ENCODE peak calls at places on chromosomes 1 and 21, in seven cellular contexts. M is tibial nerve, N is cardiac fibroblast, R is astrocyte of the spinal cord, F is foreskin fibroblast, P is GM20000, X is astrocyte of the cerebellum. U is an unnamed sample.

GRCh38 chr1:110209715-110210603 is at the start of gene KCNC4:
- DNase-seq in M (peak), N (peak), R (peak), F (peak), P (peak), X (no peak), U (peak)

GRCh38 chr1:113993072-113993471 is 13.8 kb downstream of the OLFML3 start:
- DNase-seq in M (no peak), N (no peak), R (no peak), F (no peak), P (no peak), X (no peak), U (no peak)

GRCh38 chr1:27538793-27539192 is 48.8 kb upstream of the WASF2 start:
- DNase-seq in M (no peak), N (peak), R (peak), F (peak), P (no peak), X (peak), U (no peak)

GRCh38 chr21:44298301-44298700 is 1.6 kb upstream of the PFKL start:
- DNase-seq in M (no peak), N (no peak), R (no peak), F (no peak), P (no peak), X (no peak), U (no peak)

GRCh38 chr1:25664800-25665199 is 48.2 kb downstream of the MAN1C1 start:
- DNase-seq in M (no peak), N (no peak), R (no peak), F (no peak), P (no peak), X (no peak), U (no peak)

GRCh38 chr1:74652711-74653131 is 20.9 kb downstream of the ERICH3 start:
- DNase-seq in M (no peak), N (peak), R (peak), F (peak), P (peak), X (peak), U (no peak)

GRCh38 chr1:151803164-151803563 is 2.1 kb downstream of the LINGO4 start:
- DNase-seq in M (no peak), N (no peak), R (no peak), F (no peak), P (no peak), X (no peak), U (no peak)

GRCh38 chr1:228490120-228491078 is 3.2 kb downstream of the RNF187 start:
- DNase-seq in M (no peak), N (no peak), R (peak), F (peak), P (no peak), X (no peak), U (no peak)

GRCh38 chr1:2934173-2934540 is 87.1 kb upstream of the ACTRT2 start:
- DNase-seq in M (no peak), N (no peak), R (no peak), F (no peak), P (no peak), X (no peak), U (no peak)

GRCh38 chr1:11523746-11524464 is 45.0 kb downstream of the DISP3 start:
- DNase-seq in M (no peak), N (no peak), R (no peak), F (no peak), P (no peak), X (no peak), U (no peak)

GRCh38 chr21:15732290-15732995 is 2.7 kb downstream of the USP25 start:
- DNase-seq in M (no peak), N (peak), R (peak), F (peak), P (peak), X (no peak), U (no peak)

GRCh38 chr21:46605759-46606426 is 1.0 kb upstream of the S100B start:
- DNase-seq in M (no peak), N (no peak), R (no peak), F (no peak), P (peak), X (no peak), U (peak)

DNA sequence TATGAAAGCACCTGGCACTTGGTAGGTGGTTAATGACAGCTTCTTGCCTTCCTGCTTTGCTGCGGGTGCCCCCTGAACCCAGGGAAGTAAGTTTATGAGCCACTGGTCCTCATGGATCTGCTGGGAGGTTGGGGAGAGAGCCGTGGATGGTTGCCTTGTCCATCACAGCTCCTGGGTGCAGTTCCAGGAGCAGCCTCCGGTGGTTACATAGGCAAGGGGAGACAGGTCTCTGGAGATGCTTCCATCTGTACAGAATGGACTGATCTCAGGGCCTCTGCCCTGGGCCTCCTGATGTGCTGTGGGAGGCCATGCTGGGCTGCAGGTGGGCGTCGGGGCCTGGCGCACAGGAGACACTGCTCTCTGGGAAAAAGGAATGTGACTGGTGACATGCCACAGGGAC is 31.6 kb upstream of the ARHGEF10L start:
- DNase-seq in M (no peak), N (no peak), R (no peak), F (no peak), P (no peak), X (no peak), U (no peak)
- TF ChIP-seq CTCF in M (no peak), N (peak), R (peak), F (peak), P (no peak), X (no peak), U (no peak)

GRCh38 chr1:116982319-116983004 is 19.1 kb upstream of the CD101 start:
- DNase-seq in M (no peak), N (no peak), R (no peak), F (no peak), P (no peak), X (no peak), U (no peak)
- TF ChIP-seq CTCF in M (no peak), N (no peak), R (no peak), F (no peak), P (no peak), X (no peak), U (no peak)

DNA sequence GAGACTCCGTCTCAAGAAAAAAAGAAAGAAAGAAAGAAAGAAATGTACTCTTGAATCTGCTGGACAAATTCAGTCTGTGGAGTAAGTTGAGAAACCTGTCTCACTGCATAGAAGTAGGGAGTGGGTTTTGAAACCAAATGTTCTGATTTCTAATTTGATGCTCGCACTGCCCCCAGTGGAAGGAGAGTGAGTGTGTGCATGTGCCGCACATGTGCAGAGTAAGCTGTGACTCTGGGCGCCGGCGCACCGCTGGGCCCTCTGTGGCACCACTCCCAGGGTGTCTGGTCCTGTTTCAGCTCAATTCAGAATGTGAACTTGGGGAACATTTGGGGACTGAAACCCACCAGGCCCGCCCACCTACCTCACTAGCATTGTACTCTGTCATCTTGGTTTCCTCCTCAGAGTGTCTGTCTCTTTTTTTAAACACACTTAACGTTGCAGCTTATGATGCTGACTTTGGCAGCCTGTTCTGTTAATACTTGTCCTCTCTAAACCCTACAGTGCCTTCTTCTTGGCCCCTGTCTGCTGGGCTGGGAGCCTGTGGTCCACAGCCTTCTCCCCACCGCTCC is 104.6 kb downstream of the CACNA1E start:
- DNase-seq in M (no peak), N (no peak), R (no peak), F (no peak), P (no peak), X (no peak), U (no peak)
- TF ChIP-seq CTCF in M (no peak), N (no peak), R (no peak), F (no peak), P (no peak), X (no peak), U (no peak)

GRCh38 chr1:51726544-51727225 is 109.8 kb downstream of the OSBPL9 start:
- DNase-seq in M (no peak), N (no peak), R (no peak), F (no peak), P (peak), X (no peak), U (no peak)
- TF ChIP-seq CTCF in M (no peak), N (no peak), R (no peak), F (no peak), P (no peak), X (no peak), U (no peak)